ENCODE peak calls at places on chromosomes 12 and 14, in five cellular contexts. A is astrocyte of the cerebellum; X is hypothalamus; N is left colon; P is activated CD8-positive, alpha-beta memory T cell treated with anti-CD3 and anti-CD28 coated beads for 48 hours. Z is an unnamed sample.
A peak's percentile ranks its signal among the peaks of the same experiment; 100 is the strongest.

GRCh38 chr12:90741611-90742010 is 213.4 kb downstream of the CCER1 start:
- DNase-seq in A (no peak), X (no peak), N (no peak), P (no peak), Z (no peak)

GRCh38 chr12:122471324-122472226 is 29.2 kb downstream of the ZCCHC8 start:
- DNase-seq in A (peak; percentile 72), X (no peak), N (no peak), P (no peak), Z (no peak)

GRCh38 chr12:49921936-49922335 is 18.2 kb upstream of the FAIM2 start:
- DNase-seq in A (no peak), X (no peak), N (no peak), P (no peak), Z (no peak)

GRCh38 chr12:179131-179884 is 34.6 kb downstream of the SLC6A12 start:
- DNase-seq in A (peak; percentile 22), X (no peak), N (no peak), P (no peak), Z (no peak)

GRCh38 chr12:3726455-3726854 is 26.5 kb downstream of the CRACR2A start:
- DNase-seq in A (no peak), X (no peak), N (no peak), P (no peak), Z (no peak)

GRCh38 chr12:12696562-12697383 is 790 bp upstream of the GPR19 start:
- DNase-seq in A (peak; percentile 59), X (peak; percentile 80), N (peak; percentile 93), P (peak; percentile 69), Z (peak; percentile 82)

GRCh38 chr14:81247271-81247766 is 26.6 kb upstream of the GTF2A1 start:
- DNase-seq in A (no peak), X (no peak), N (no peak), P (no peak), Z (no peak)

GRCh38 chr14:101444116-101444515 is 117.2 kb upstream of the DIO3 start:
- DNase-seq in A (no peak), X (no peak), N (no peak), P (no peak), Z (no peak)

GRCh38 chr12:54300732-54301427 is at the start of gene NFE2:
- DNase-seq in A (peak; percentile 49), X (no peak), N (peak; percentile 60), P (no peak), Z (no peak)

GRCh38 chr12:6458281-6459003 is 6.6 kb downstream of the TAPBPL start:
- DNase-seq in A (no peak), X (no peak), N (no peak), P (no peak), Z (no peak)

GRCh38 chr12:14216405-14217294 is 148.8 kb upstream of the ATF7IP start:
- DNase-seq in A (no peak), X (no peak), N (no peak), P (no peak), Z (no peak)

GRCh38 chr14:55705651-55706340 is 125.8 kb downstream of the KTN1 start:
- DNase-seq in A (no peak), X (no peak), N (no peak), P (no peak), Z (no peak)

GRCh38 chr12:122199484-122200355 is 3.8 kb upstream of the B3GNT4 start:
- DNase-seq in A (no peak), X (no peak), N (no peak), P (no peak), Z (no peak)

GRCh38 chr12:122080149-122081107 is 1.9 kb downstream of the MLXIP start:
- DNase-seq in A (no peak), X (no peak), N (peak; percentile 66), P (no peak), Z (no peak)

GRCh38 chr12:163406-163986 is 50.5 kb downstream of the SLC6A12 start:
- DNase-seq in A (no peak), X (no peak), N (no peak), P (no peak), Z (no peak)

GRCh38 chr12:47088021-47088944 is 8.5 kb upstream of the AMIGO2 start:
- DNase-seq in A (no peak), X (no peak), N (no peak), P (no peak), Z (no peak)

GRCh38 chr14:68792022-68792829 is 641 bp downstream of the ZFP36L1 start:
- DNase-seq in A (no peak), X (no peak), N (peak; percentile 43), P (no peak), Z (no peak)

GRCh38 chr12:59649203-59649602 is 53.4 kb downstream of the SLC16A7 start:
- DNase-seq in A (no peak), X (no peak), N (no peak), P (no peak), Z (no peak)

GRCh38 chr12:8661016-8661415 is 1.6 kb downstream of the MFAP5 start:
- DNase-seq in A (peak; percentile 12), X (no peak), N (no peak), P (no peak), Z (no peak)

GRCh38 chr12:116532986-116533342 is 26.2 kb upstream of the MAP1LC3B2 start:
- DNase-seq in A (no peak), X (no peak), N (no peak), P (no peak), Z (no peak)

GRCh38 chr14:26960049-26960688 is 362.3 kb upstream of the NOVA1 start:
- DNase-seq in A (no peak), X (no peak), N (no peak), P (no peak), Z (no peak)

GRCh38 chr12:115201928-115202327 is 518.0 kb upstream of the TBX3 start:
- DNase-seq in A (no peak), X (no peak), N (no peak), P (no peak), Z (no peak)

GRCh38 chr14:68168460-68169109 is 349.0 kb downstream of the RAD51B start:
- DNase-seq in A (no peak), X (no peak), N (no peak), P (no peak), Z (no peak)

GRCh38 chr14:98834119-98834518 is 437.9 kb downstream of the BCL11B start:
- DNase-seq in A (no peak), X (no peak), N (no peak), P (no peak), Z (no peak)

GRCh38 chr14:96114002-96114401 is 74.8 kb downstream of the C14orf132 start:
- DNase-seq in A (no peak), X (no peak), N (no peak), P (no peak), Z (no peak)

GRCh38 chr14:61461808-61462275 is 140.5 kb downstream of the PRKCH start:
- DNase-seq in A (peak; percentile 70), X (no peak), N (no peak), P (no peak), Z (no peak)

GRCh38 chr14:22598896-22599244 is 770 bp downstream of the ABHD4 start:
- DNase-seq in A (peak; percentile 28), X (no peak), N (peak; percentile 22), P (no peak), Z (peak; percentile 8)

GRCh38 chr12:107372229-107372658 is 278.9 kb upstream of the CRY1 start:
- DNase-seq in A (peak; percentile 67), X (no peak), N (no peak), P (no peak), Z (peak; percentile 27)

GRCh38 chr14:58846682-58847465 is 209.1 kb downstream of the DACT1 start:
- DNase-seq in A (no peak), X (no peak), N (no peak), P (no peak), Z (no peak)

GRCh38 chr12:4526923-4527546 is 11.7 kb upstream of the RAD51AP1 start:
- DNase-seq in A (no peak), X (no peak), N (no peak), P (no peak), Z (no peak)

GRCh38 chr14:104784218-104784568 is 11.4 kb downstream of the AKT1 start:
- DNase-seq in A (no peak), X (no peak), N (no peak), P (no peak), Z (no peak)

GRCh38 chr14:35047961-35048513 is 2.0 kb downstream of the FAM177A1 start:
- DNase-seq in A (no peak), X (no peak), N (no peak), P (no peak), Z (no peak)